ENCODE peak calls at places on chromosomes 16 and 17, in eight cellular contexts. Y is cardiac fibroblast, S is A549, J is left ventricle myocardium inferior, T is choroid plexus epithelial cell, N is ascending aorta, L is fibroblast of villous mesenchyme, W is stomach. D is an unnamed sample.

GRCh38 chr17:69525920-69526841 is 111.7 kb downstream of the MAP2K6 start:
- DNase-seq in Y (peak), S (peak), J (peak), T (peak), N (no peak), L (peak), W (peak), D (peak)

GRCh38 chr17:73156887-73157870 is 7.6 kb upstream of the SSTR2 start:
- DNase-seq in Y (no peak), S (no peak), J (no peak), T (peak), N (no peak), L (no peak), W (no peak), D (no peak)

GRCh38 chr17:35617505-35617904 is 30.4 kb downstream of the AP2B1 start:
- DNase-seq in Y (peak), S (no peak), J (no peak), T (no peak), N (no peak), L (no peak), W (no peak), D (no peak)

GRCh38 chr17:83096401-83097220 is 17.2 kb downstream of the METRNL start:
- DNase-seq in Y (no peak), S (no peak), J (no peak), T (no peak), N (no peak), L (no peak), W (peak), D (no peak)

GRCh38 chr17:7327501-7327900 is 1.6 kb downstream of the NEURL4 start:
- DNase-seq in Y (no peak), S (no peak), J (no peak), T (no peak), N (no peak), L (no peak), W (no peak), D (no peak)

GRCh38 chr17:48352630-48353029 is 77.4 kb downstream of the SKAP1 start:
- DNase-seq in Y (no peak), S (no peak), J (no peak), T (no peak), N (no peak), L (no peak), W (no peak), D (no peak)

GRCh38 chr17:46868689-46869187 is 17.4 kb downstream of the WNT9B start:
- DNase-seq in Y (no peak), S (no peak), J (no peak), T (peak), N (no peak), L (peak), W (no peak), D (peak)

GRCh38 chr16:21126518-21126917 is 24.1 kb downstream of the DNAH3 start:
- DNase-seq in Y (no peak), S (no peak), J (no peak), T (no peak), N (no peak), L (no peak), W (no peak), D (no peak)

GRCh38 chr16:47519037-47519436 is 57.9 kb downstream of the PHKB start:
- DNase-seq in Y (no peak), S (no peak), J (no peak), T (no peak), N (no peak), L (no peak), W (no peak), D (no peak)

GRCh38 chr17:50916026-50916707 is 50.0 kb upstream of the TOB1 start:
- DNase-seq in Y (no peak), S (no peak), J (no peak), T (no peak), N (no peak), L (no peak), W (no peak), D (peak)

GRCh38 chr17:55577687-55578086 is 66.4 kb upstream of the SMIM36 start:
- DNase-seq in Y (peak), S (no peak), J (peak), T (peak), N (no peak), L (no peak), W (no peak), D (no peak)

GRCh38 chr16:21950782-21951521 is 2.2 kb upstream of the UQCRC2 start:
- DNase-seq in Y (peak), S (peak), J (no peak), T (peak), N (no peak), L (peak), W (no peak), D (peak)

GRCh38 chr16:1941162-1941923 is 1.7 kb downstream of the MSRB1 start:
- DNase-seq in Y (peak), S (no peak), J (no peak), T (peak), N (no peak), L (no peak), W (no peak), D (no peak)
- TF ChIP-seq CTCF in Y (no peak), S (peak), J (no peak), T (peak), N (no peak), L (peak), W (no peak), D (no peak)

DNA sequence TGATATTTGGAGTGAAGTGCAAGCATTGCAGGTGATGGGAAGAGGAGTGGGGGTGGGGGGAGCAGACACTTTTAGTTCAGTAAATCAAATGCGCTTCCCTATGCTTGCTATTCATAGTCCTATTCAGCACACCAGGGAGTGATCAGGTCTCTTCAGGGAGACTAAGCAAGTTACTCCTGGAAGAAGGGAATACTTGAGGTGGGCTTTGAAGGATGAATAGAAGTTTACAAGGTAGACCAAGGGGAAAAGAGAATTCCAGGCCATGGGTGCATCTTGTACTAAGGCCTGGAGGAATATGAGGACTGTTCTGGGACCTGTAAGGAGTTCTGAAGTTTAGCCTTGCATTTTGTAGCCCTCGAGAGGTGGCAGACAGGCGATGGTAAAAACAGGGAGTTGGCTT is 40.1 kb upstream of the LGALS9 start:
- DNase-seq in Y (no peak), S (no peak), J (no peak), T (no peak), N (no peak), L (no peak), W (no peak), D (no peak)
- H3K4me3 ChIP-seq in Y (no peak), S (no peak), J (no peak), T (no peak), N (no peak), L (no peak), W (no peak), D (no peak)

GRCh38 chr17:78674595-78675315 is 97.6 kb upstream of the DNAH17 start:
- DNase-seq in Y (no peak), S (no peak), J (no peak), T (no peak), N (no peak), L (no peak), W (no peak), D (no peak)
- TF ChIP-seq CTCF in Y (no peak), S (no peak), J (no peak), T (no peak), N (no peak), L (no peak), W (no peak), D (no peak)

GRCh38 chr16:627458-628239 is 3.1 kb upstream of the WFIKKN1 start:
- DNase-seq in Y (peak), S (no peak), J (no peak), T (no peak), N (no peak), L (peak), W (peak), D (peak)

GRCh38 chr16:625402-626173 is 5.2 kb upstream of the WFIKKN1 start:
- DNase-seq in Y (no peak), S (no peak), J (no peak), T (no peak), N (no peak), L (no peak), W (no peak), D (no peak)

GRCh38 chr16:628321-629061 is 2.3 kb upstream of the WFIKKN1 start:
- DNase-seq in Y (no peak), S (no peak), J (no peak), T (no peak), N (no peak), L (no peak), W (no peak), D (no peak)

GRCh38 chr16:626174-626765 is 4.5 kb upstream of the WFIKKN1 start:
- DNase-seq in Y (no peak), S (no peak), J (no peak), T (no peak), N (no peak), L (no peak), W (no peak), D (no peak)

DNA sequence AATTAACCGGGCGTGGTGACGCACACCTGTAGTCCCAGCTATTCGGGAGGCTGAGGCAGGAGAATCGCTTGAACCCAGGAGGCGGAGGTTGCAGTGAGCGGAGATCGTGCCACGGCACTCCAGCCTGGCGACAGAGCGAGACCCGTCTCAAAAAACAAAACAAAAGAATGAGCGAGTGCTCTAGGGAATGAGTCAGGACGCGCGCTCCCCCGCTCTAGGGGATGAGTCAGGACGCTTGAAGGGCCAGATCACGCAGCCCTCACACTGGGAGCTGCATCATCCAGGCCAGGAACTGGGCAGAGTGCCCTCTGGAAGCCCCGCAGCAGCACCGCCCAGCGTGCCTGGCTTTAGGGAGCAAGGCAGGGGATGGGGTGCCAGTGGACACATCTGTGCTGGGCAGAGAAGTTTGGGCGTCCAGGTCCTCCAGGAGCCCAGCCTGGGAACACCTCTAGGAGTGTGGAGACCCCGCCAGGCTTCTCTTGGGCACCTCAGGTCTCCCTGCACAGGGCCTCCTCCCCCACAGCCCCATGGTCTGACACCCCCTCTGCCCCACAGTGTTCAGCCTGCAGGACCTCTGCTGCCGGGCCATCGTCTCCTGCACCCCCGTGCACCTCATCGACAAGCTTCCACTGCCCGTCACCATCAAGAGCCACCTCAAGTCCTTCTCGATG is 3.9 kb upstream of the WFIKKN1 start:
- DNase-seq in Y (peak), S (peak), J (no peak), T (peak), N (no peak), L (peak), W (no peak), D (peak)
- H3K4me3 ChIP-seq in Y (no peak), S (peak), J (no peak), T (no peak), N (no peak), L (no peak), W (no peak), D (no peak)

DNA sequence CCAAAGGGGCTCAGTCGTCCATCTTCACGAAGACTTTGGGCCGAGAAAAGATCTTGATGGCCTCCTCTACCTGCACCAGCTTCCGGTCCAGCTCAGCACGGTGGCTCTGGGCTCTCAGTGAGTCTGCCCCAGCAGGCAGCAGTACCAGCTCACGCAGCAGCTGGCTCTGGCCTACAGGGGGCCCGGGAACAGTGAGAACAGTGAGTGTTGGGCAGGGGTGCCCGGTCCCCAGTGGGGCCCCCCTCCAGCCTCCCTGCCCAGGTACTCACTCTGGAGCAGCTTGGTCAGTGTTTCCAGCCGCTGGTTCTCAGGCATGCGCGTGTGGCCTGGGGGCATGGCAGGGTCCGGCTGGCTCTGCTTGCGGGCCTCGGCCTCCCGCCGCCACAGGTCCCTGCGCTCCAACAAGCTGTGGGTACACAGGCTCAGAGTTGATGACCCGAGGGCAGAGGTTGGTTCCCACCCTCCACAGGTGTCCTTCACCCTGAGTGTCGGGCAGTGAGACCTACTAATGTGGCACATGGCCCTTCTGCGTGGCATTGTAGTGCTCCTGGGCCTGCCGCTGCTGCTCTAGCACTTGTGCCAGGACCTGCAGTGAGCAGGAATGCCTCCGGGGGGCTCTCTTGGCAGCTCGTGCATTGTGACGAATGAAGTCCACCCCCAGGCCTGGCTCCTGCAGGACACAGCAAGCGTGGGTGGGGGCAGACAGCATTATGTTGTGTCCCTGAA is 2.6 kb downstream of the PARD6A start:
- DNase-seq in Y (no peak), S (peak), J (no peak), T (peak), N (no peak), L (no peak), W (no peak), D (no peak)
- TF ChIP-seq CTCF in Y (peak), S (no peak), J (no peak), T (peak), N (no peak), L (peak), W (no peak), D (peak)

GRCh38 chr17:61406543-61406845 is 6.9 kb downstream of the TBX2 start:
- DNase-seq in Y (no peak), S (no peak), J (no peak), T (no peak), N (no peak), L (no peak), W (no peak), D (no peak)
- H3K4me3 ChIP-seq in Y (no peak), S (no peak), J (peak), T (no peak), N (no peak), L (peak), W (peak), D (no peak)

DNA sequence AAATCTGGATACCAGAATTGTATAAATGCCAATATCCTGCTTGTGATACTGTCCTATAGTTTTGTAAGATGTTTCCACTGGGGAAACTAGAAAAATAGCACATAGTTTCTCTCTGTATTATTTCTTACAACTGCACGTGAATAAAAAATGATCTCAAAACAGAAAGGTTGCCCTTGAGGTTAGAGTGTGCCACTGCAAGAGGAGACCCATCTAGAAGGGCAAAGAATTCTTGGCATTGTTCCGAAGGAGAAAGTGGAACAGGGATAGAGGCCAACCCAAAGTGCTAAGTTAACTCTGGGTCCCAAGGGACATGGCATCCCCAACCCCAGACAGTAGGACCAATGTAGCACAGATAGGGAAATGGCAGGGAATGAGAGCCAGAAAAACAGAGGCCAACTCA is 477.5 kb upstream of the HSBP1 start:
- DNase-seq in Y (no peak), S (no peak), J (no peak), T (no peak), N (no peak), L (no peak), W (no peak), D (no peak)
- TF ChIP-seq CTCF in Y (no peak), S (no peak), J (no peak), T (peak), N (no peak), L (no peak), W (no peak), D (no peak)

GRCh38 chr17:82053130-82053529 is 1.4 kb downstream of the GPS1 start:
- DNase-seq in Y (no peak), S (no peak), J (no peak), T (no peak), N (no peak), L (no peak), W (no peak), D (no peak)
- H3K4me3 ChIP-seq in Y (peak), S (peak), J (peak), T (peak), N (peak), L (peak), W (peak), D (peak)

DNA sequence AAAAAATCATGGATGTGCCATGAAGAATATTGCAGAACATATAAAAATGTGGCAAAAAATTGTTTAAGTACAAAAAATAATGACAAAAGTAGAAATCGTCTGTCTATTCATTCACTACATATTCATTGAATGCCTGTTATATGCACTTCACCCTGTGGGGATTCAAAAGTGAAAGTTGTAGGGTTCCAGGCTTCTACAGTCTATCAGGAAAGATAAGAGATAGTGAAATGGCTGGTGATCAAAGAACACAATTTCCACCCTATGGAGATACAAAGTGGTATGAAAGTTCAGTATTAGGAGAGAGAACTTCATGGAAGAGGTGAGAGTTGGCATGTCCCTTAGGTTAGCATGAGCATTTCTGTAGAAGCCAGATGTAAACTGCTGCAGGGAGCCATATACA is 127.0 kb upstream of the PMFBP1 start:
- DNase-seq in Y (no peak), S (no peak), J (no peak), T (no peak), N (no peak), L (no peak), W (no peak), D (no peak)
- TF ChIP-seq CTCF in Y (no peak), S (no peak), J (no peak), T (no peak), N (no peak), L (no peak), W (no peak), D (no peak)

DNA sequence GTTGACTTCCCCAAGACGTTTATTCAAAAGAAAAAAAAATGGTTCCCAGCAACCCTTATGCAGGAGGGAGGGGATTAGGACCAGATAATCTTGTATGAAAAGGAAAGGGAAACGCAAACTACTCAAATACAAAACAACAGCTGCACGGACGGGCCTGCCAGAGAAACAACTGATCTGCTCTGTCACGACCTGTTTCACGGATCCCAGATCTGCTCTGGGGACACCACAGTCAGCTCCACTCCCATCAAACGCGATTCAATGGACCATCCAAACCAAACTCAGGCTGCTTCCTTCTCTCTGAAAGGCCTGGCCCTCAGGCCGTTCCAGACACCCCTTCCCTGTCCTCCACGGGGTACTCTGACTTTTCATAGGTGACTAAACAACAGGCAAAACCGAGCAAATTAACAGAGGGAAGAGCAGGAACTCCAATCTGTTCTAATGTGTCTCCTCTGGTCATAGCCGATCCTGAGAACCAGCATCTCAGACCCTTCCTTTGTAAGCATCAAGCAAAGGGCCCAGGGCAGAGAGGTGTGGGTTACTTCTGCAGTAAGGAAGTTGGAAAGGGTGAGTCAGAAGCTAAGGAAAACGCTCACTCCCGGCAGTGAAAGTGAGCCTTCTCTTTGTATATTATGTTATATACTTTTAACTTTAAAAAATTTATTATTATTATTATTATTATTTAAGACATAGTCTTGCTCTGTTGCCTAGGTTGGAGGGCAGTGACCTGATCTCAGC is 77.5 kb downstream of the MRM3 start:
- DNase-seq in Y (peak), S (no peak), J (peak), T (peak), N (no peak), L (peak), W (no peak), D (peak)
- H3K4me3 ChIP-seq in Y (no peak), S (no peak), J (no peak), T (no peak), N (no peak), L (no peak), W (no peak), D (no peak)